ENCODE peak calls at places on chromosomes 11 and 22, in six cellular contexts. One of them, this sample, is unnamed.

GRCh38 chr11:75376175-75376574 is 23.1 kb upstream of the RPS3 start:
- DNase-seq in KBM-7: no peak
- DNase-seq in stimulated activated CD8-positive, alpha-beta memory T cell treated with anti-CD3 and anti-CD28 coated beads, Interleukin-2, amount 100 ng/mL, for 48 hours: no peak
- DNase-seq in upper lobe of right lung: no peak
- DNase-seq in brain microvascular endothelial cell: no peak
- DNase-seq in occipital lobe: no peak
- DNase-seq in this sample: no peak

GRCh38 chr11:124661553-124661952 is 12.0 kb downstream of the SIAE start:
- DNase-seq in KBM-7: no peak
- DNase-seq in stimulated activated CD8-positive, alpha-beta memory T cell treated with anti-CD3 and anti-CD28 coated beads, Interleukin-2, amount 100 ng/mL, for 48 hours: no peak
- DNase-seq in upper lobe of right lung: no peak
- DNase-seq in brain microvascular endothelial cell: no peak
- DNase-seq in occipital lobe: no peak
- DNase-seq in this sample: no peak

GRCh38 chr11:19723572-19724342 is 11.1 kb downstream of the NAV2 start:
- DNase-seq in KBM-7: no peak
- DNase-seq in stimulated activated CD8-positive, alpha-beta memory T cell treated with anti-CD3 and anti-CD28 coated beads, Interleukin-2, amount 100 ng/mL, for 48 hours: no peak
- DNase-seq in upper lobe of right lung: peak; percentile 70
- DNase-seq in brain microvascular endothelial cell: peak; percentile 17
- DNase-seq in occipital lobe: peak; percentile 30
- DNase-seq in this sample: no peak

GRCh38 chr11:66969584-66970205 is 5.4 kb upstream of the C11orf86 start:
- DNase-seq in KBM-7: no peak
- DNase-seq in stimulated activated CD8-positive, alpha-beta memory T cell treated with anti-CD3 and anti-CD28 coated beads, Interleukin-2, amount 100 ng/mL, for 48 hours: no peak
- DNase-seq in upper lobe of right lung: no peak
- DNase-seq in brain microvascular endothelial cell: peak; percentile 94
- DNase-seq in occipital lobe: no peak
- DNase-seq in this sample: no peak

GRCh38 chr22:37920131-37920530 is 14.0 kb downstream of the MICALL1 start:
- DNase-seq in KBM-7: peak; percentile 29
- DNase-seq in stimulated activated CD8-positive, alpha-beta memory T cell treated with anti-CD3 and anti-CD28 coated beads, Interleukin-2, amount 100 ng/mL, for 48 hours: no peak
- DNase-seq in upper lobe of right lung: no peak
- DNase-seq in brain microvascular endothelial cell: no peak
- DNase-seq in occipital lobe: no peak
- DNase-seq in this sample: no peak

GRCh38 chr22:45534339-45535192 is 31.9 kb downstream of the FBLN1 start:
- DNase-seq in KBM-7: no peak
- DNase-seq in stimulated activated CD8-positive, alpha-beta memory T cell treated with anti-CD3 and anti-CD28 coated beads, Interleukin-2, amount 100 ng/mL, for 48 hours: no peak
- DNase-seq in upper lobe of right lung: no peak
- DNase-seq in brain microvascular endothelial cell: no peak
- DNase-seq in occipital lobe: no peak
- DNase-seq in this sample: no peak

GRCh38 chr11:101127348-101127698 is 2.3 kb downstream of the PGR start:
- DNase-seq in KBM-7: no peak
- DNase-seq in stimulated activated CD8-positive, alpha-beta memory T cell treated with anti-CD3 and anti-CD28 coated beads, Interleukin-2, amount 100 ng/mL, for 48 hours: no peak
- DNase-seq in upper lobe of right lung: peak; percentile 67
- DNase-seq in brain microvascular endothelial cell: no peak
- DNase-seq in occipital lobe: no peak
- DNase-seq in this sample: no peak

GRCh38 chr11:95092549-95093324 is 3.1 kb downstream of the ENDOD1 start:
- DNase-seq in KBM-7: peak; percentile 28
- DNase-seq in stimulated activated CD8-positive, alpha-beta memory T cell treated with anti-CD3 and anti-CD28 coated beads, Interleukin-2, amount 100 ng/mL, for 48 hours: peak; percentile 12
- DNase-seq in upper lobe of right lung: no peak
- DNase-seq in brain microvascular endothelial cell: peak; percentile 72
- DNase-seq in occipital lobe: no peak
- DNase-seq in this sample: no peak

GRCh38 chr11:117265745-117266144 is 25.4 kb upstream of the BACE1-AS start:
- DNase-seq in KBM-7: no peak
- DNase-seq in stimulated activated CD8-positive, alpha-beta memory T cell treated with anti-CD3 and anti-CD28 coated beads, Interleukin-2, amount 100 ng/mL, for 48 hours: no peak
- DNase-seq in upper lobe of right lung: no peak
- DNase-seq in brain microvascular endothelial cell: no peak
- DNase-seq in occipital lobe: no peak
- DNase-seq in this sample: no peak

GRCh38 chr11:15073361-15074205 is at the start of gene CALCB:
- DNase-seq in KBM-7: no peak
- DNase-seq in stimulated activated CD8-positive, alpha-beta memory T cell treated with anti-CD3 and anti-CD28 coated beads, Interleukin-2, amount 100 ng/mL, for 48 hours: no peak
- DNase-seq in upper lobe of right lung: no peak
- DNase-seq in brain microvascular endothelial cell: no peak
- DNase-seq in occipital lobe: peak; percentile 30
- DNase-seq in this sample: no peak

GRCh38 chr11:112620621-112621394 is 340.4 kb upstream of the NCAM1 start:
- DNase-seq in KBM-7: no peak
- DNase-seq in stimulated activated CD8-positive, alpha-beta memory T cell treated with anti-CD3 and anti-CD28 coated beads, Interleukin-2, amount 100 ng/mL, for 48 hours: no peak
- DNase-seq in upper lobe of right lung: no peak
- DNase-seq in brain microvascular endothelial cell: no peak
- DNase-seq in occipital lobe: no peak
- DNase-seq in this sample: peak; percentile 61

GRCh38 chr11:1838077-1838425 is 730 bp upstream of the TNNI2 start:
- DNase-seq in KBM-7: no peak
- DNase-seq in stimulated activated CD8-positive, alpha-beta memory T cell treated with anti-CD3 and anti-CD28 coated beads, Interleukin-2, amount 100 ng/mL, for 48 hours: no peak
- DNase-seq in upper lobe of right lung: no peak
- DNase-seq in brain microvascular endothelial cell: no peak
- DNase-seq in occipital lobe: no peak
- DNase-seq in this sample: no peak

GRCh38 chr22:20206709-20207215 is 55.9 kb upstream of the CCDC188 start:
- DNase-seq in KBM-7: no peak
- DNase-seq in stimulated activated CD8-positive, alpha-beta memory T cell treated with anti-CD3 and anti-CD28 coated beads, Interleukin-2, amount 100 ng/mL, for 48 hours: no peak
- DNase-seq in upper lobe of right lung: peak; percentile 83
- DNase-seq in brain microvascular endothelial cell: peak; percentile 14
- DNase-seq in occipital lobe: no peak
- DNase-seq in this sample: no peak